ENCODE peak calls at places on chromosomes 11 and 22, in six cellular contexts. One of them, this sample, is unnamed.

GRCh38 chr22:25069758-25070461 is 117.4 kb downstream of the KIAA1671 start:
- DNase-seq in HS-27A: no peak
- DNase-seq in HCT116: no peak
- DNase-seq in neural crest cell: no peak
- DNase-seq in Jurkat, Clone E6-1: no peak
- DNase-seq in stimulated activated CD4-positive, alpha-beta T cell treated with anti-CD3 and anti-CD28 coated beads, TNF-alpha, amount 100 ng/mL, for 4 hours: no peak
- DNase-seq in this sample: no peak

GRCh38 chr11:1375161-1375954 is 14.4 kb upstream of the BRSK2 start:
- DNase-seq in HS-27A: no peak
- DNase-seq in HCT116: no peak
- DNase-seq in neural crest cell: no peak
- DNase-seq in Jurkat, Clone E6-1: no peak
- DNase-seq in stimulated activated CD4-positive, alpha-beta T cell treated with anti-CD3 and anti-CD28 coated beads, TNF-alpha, amount 100 ng/mL, for 4 hours: no peak
- DNase-seq in this sample: no peak

GRCh38 chr11:64531422-64531821 is 59.6 kb upstream of the SLC22A12 start:
- DNase-seq in HS-27A: no peak
- DNase-seq in HCT116: no peak
- DNase-seq in neural crest cell: no peak
- DNase-seq in Jurkat, Clone E6-1: no peak
- DNase-seq in stimulated activated CD4-positive, alpha-beta T cell treated with anti-CD3 and anti-CD28 coated beads, TNF-alpha, amount 100 ng/mL, for 4 hours: no peak
- DNase-seq in this sample: no peak

GRCh38 chr11:76634934-76635333 is 35.6 kb downstream of the LRRC32 start:
- DNase-seq in HS-27A: no peak
- DNase-seq in HCT116: no peak
- DNase-seq in neural crest cell: no peak
- DNase-seq in Jurkat, Clone E6-1: no peak
- DNase-seq in stimulated activated CD4-positive, alpha-beta T cell treated with anti-CD3 and anti-CD28 coated beads, TNF-alpha, amount 100 ng/mL, for 4 hours: no peak
- DNase-seq in this sample: no peak

GRCh38 chr11:17894929-17895658 is 117.8 kb downstream of the SERGEF start:
- DNase-seq in HS-27A: no peak
- DNase-seq in HCT116: no peak
- DNase-seq in neural crest cell: no peak
- DNase-seq in Jurkat, Clone E6-1: no peak
- DNase-seq in stimulated activated CD4-positive, alpha-beta T cell treated with anti-CD3 and anti-CD28 coated beads, TNF-alpha, amount 100 ng/mL, for 4 hours: no peak
- DNase-seq in this sample: peak

GRCh38 chr11:77198440-77198849 is 70.4 kb downstream of the MYO7A start:
- DNase-seq in HS-27A: no peak
- DNase-seq in HCT116: peak
- DNase-seq in neural crest cell: peak
- DNase-seq in Jurkat, Clone E6-1: peak
- DNase-seq in stimulated activated CD4-positive, alpha-beta T cell treated with anti-CD3 and anti-CD28 coated beads, TNF-alpha, amount 100 ng/mL, for 4 hours: no peak
- DNase-seq in this sample: peak

GRCh38 chr11:79314906-79315689 is 125.7 kb downstream of the TENM4 start:
- DNase-seq in HS-27A: no peak
- DNase-seq in HCT116: no peak
- DNase-seq in neural crest cell: peak
- DNase-seq in Jurkat, Clone E6-1: no peak
- DNase-seq in stimulated activated CD4-positive, alpha-beta T cell treated with anti-CD3 and anti-CD28 coated beads, TNF-alpha, amount 100 ng/mL, for 4 hours: no peak
- DNase-seq in this sample: no peak

GRCh38 chr11:10785146-10785474 is 23.6 kb downstream of the EIF4G2 start:
- DNase-seq in HS-27A: no peak
- DNase-seq in HCT116: no peak
- DNase-seq in neural crest cell: no peak
- DNase-seq in Jurkat, Clone E6-1: no peak
- DNase-seq in stimulated activated CD4-positive, alpha-beta T cell treated with anti-CD3 and anti-CD28 coated beads, TNF-alpha, amount 100 ng/mL, for 4 hours: no peak
- DNase-seq in this sample: peak

GRCh38 chr11:44595006-44595405 is 29.5 kb downstream of the CD82 start:
- DNase-seq in HS-27A: no peak
- DNase-seq in HCT116: no peak
- DNase-seq in neural crest cell: no peak
- DNase-seq in Jurkat, Clone E6-1: no peak
- DNase-seq in stimulated activated CD4-positive, alpha-beta T cell treated with anti-CD3 and anti-CD28 coated beads, TNF-alpha, amount 100 ng/mL, for 4 hours: no peak
- DNase-seq in this sample: no peak

GRCh38 chr22:40498454-40499186 is 128.2 kb downstream of the SGSM3 start:
- DNase-seq in HS-27A: peak
- DNase-seq in HCT116: peak
- DNase-seq in neural crest cell: no peak
- DNase-seq in Jurkat, Clone E6-1: no peak
- DNase-seq in stimulated activated CD4-positive, alpha-beta T cell treated with anti-CD3 and anti-CD28 coated beads, TNF-alpha, amount 100 ng/mL, for 4 hours: no peak
- DNase-seq in this sample: no peak

GRCh38 chr11:2932850-2933251 is 3.6 kb upstream of the PHLDA2 start:
- DNase-seq in HS-27A: no peak
- DNase-seq in HCT116: no peak
- DNase-seq in neural crest cell: no peak
- DNase-seq in Jurkat, Clone E6-1: no peak
- DNase-seq in stimulated activated CD4-positive, alpha-beta T cell treated with anti-CD3 and anti-CD28 coated beads, TNF-alpha, amount 100 ng/mL, for 4 hours: no peak
- DNase-seq in this sample: no peak

GRCh38 chr22:43205261-43205691 is 18.3 kb upstream of the TTLL12 start:
- DNase-seq in HS-27A: no peak
- DNase-seq in HCT116: no peak
- DNase-seq in neural crest cell: no peak
- DNase-seq in Jurkat, Clone E6-1: no peak
- DNase-seq in stimulated activated CD4-positive, alpha-beta T cell treated with anti-CD3 and anti-CD28 coated beads, TNF-alpha, amount 100 ng/mL, for 4 hours: no peak
- DNase-seq in this sample: no peak

GRCh38 chr11:110077318-110077717 is 15.9 kb upstream of the ZC3H12C start:
- DNase-seq in HS-27A: no peak
- DNase-seq in HCT116: no peak
- DNase-seq in neural crest cell: no peak
- DNase-seq in Jurkat, Clone E6-1: no peak
- DNase-seq in stimulated activated CD4-positive, alpha-beta T cell treated with anti-CD3 and anti-CD28 coated beads, TNF-alpha, amount 100 ng/mL, for 4 hours: no peak
- DNase-seq in this sample: no peak

GRCh38 chr22:32531955-32532818 is 57.6 kb downstream of the FBXO7 start:
- DNase-seq in HS-27A: peak
- DNase-seq in HCT116: no peak
- DNase-seq in neural crest cell: peak
- DNase-seq in Jurkat, Clone E6-1: no peak
- DNase-seq in stimulated activated CD4-positive, alpha-beta T cell treated with anti-CD3 and anti-CD28 coated beads, TNF-alpha, amount 100 ng/mL, for 4 hours: no peak
- DNase-seq in this sample: peak

GRCh38 chr11:123054301-123055065 is 7.5 kb downstream of the HSPA8 start:
- DNase-seq in HS-27A: no peak
- DNase-seq in HCT116: peak
- DNase-seq in neural crest cell: peak
- DNase-seq in Jurkat, Clone E6-1: peak
- DNase-seq in stimulated activated CD4-positive, alpha-beta T cell treated with anti-CD3 and anti-CD28 coated beads, TNF-alpha, amount 100 ng/mL, for 4 hours: no peak
- DNase-seq in this sample: peak

GRCh38 chr11:123797065-123797940 is 8.8 kb downstream of the OR6M1 start:
- DNase-seq in HS-27A: no peak
- DNase-seq in HCT116: no peak
- DNase-seq in neural crest cell: no peak
- DNase-seq in Jurkat, Clone E6-1: no peak
- DNase-seq in stimulated activated CD4-positive, alpha-beta T cell treated with anti-CD3 and anti-CD28 coated beads, TNF-alpha, amount 100 ng/mL, for 4 hours: no peak
- DNase-seq in this sample: no peak

GRCh38 chr11:26777276-26777939 is 55.5 kb upstream of the SLC5A12 start:
- DNase-seq in HS-27A: no peak
- DNase-seq in HCT116: no peak
- DNase-seq in neural crest cell: no peak
- DNase-seq in Jurkat, Clone E6-1: no peak
- DNase-seq in stimulated activated CD4-positive, alpha-beta T cell treated with anti-CD3 and anti-CD28 coated beads, TNF-alpha, amount 100 ng/mL, for 4 hours: no peak
- DNase-seq in this sample: no peak

GRCh38 chr11:13970986-13971385 is 8.5 kb downstream of the SPON1 start:
- DNase-seq in HS-27A: peak
- DNase-seq in HCT116: peak
- DNase-seq in neural crest cell: no peak
- DNase-seq in Jurkat, Clone E6-1: no peak
- DNase-seq in stimulated activated CD4-positive, alpha-beta T cell treated with anti-CD3 and anti-CD28 coated beads, TNF-alpha, amount 100 ng/mL, for 4 hours: no peak
- DNase-seq in this sample: no peak

GRCh38 chr11:48047616-48048015 is 67.3 kb downstream of the PTPRJ start:
- DNase-seq in HS-27A: no peak
- DNase-seq in HCT116: no peak
- DNase-seq in neural crest cell: no peak
- DNase-seq in Jurkat, Clone E6-1: no peak
- DNase-seq in stimulated activated CD4-positive, alpha-beta T cell treated with anti-CD3 and anti-CD28 coated beads, TNF-alpha, amount 100 ng/mL, for 4 hours: no peak
- DNase-seq in this sample: no peak

GRCh38 chr11:33723238-33723881 is 12.9 kb downstream of the CD59 start:
- DNase-seq in HS-27A: peak
- DNase-seq in HCT116: peak
- DNase-seq in neural crest cell: no peak
- DNase-seq in Jurkat, Clone E6-1: no peak
- DNase-seq in stimulated activated CD4-positive, alpha-beta T cell treated with anti-CD3 and anti-CD28 coated beads, TNF-alpha, amount 100 ng/mL, for 4 hours: no peak
- DNase-seq in this sample: no peak

GRCh38 chr11:82494988-82495432 is 238.7 kb downstream of the FAM181B start:
- DNase-seq in HS-27A: no peak
- DNase-seq in HCT116: no peak
- DNase-seq in neural crest cell: peak
- DNase-seq in Jurkat, Clone E6-1: peak
- DNase-seq in stimulated activated CD4-positive, alpha-beta T cell treated with anti-CD3 and anti-CD28 coated beads, TNF-alpha, amount 100 ng/mL, for 4 hours: no peak
- DNase-seq in this sample: peak

GRCh38 chr22:46499798-46500174 is 37.6 kb downstream of the CELSR1 start:
- DNase-seq in HS-27A: no peak
- DNase-seq in HCT116: no peak
- DNase-seq in neural crest cell: no peak
- DNase-seq in Jurkat, Clone E6-1: no peak
- DNase-seq in stimulated activated CD4-positive, alpha-beta T cell treated with anti-CD3 and anti-CD28 coated beads, TNF-alpha, amount 100 ng/mL, for 4 hours: no peak
- DNase-seq in this sample: no peak

GRCh38 chr11:95715777-95716241 is 73.8 kb downstream of the FAM76B start:
- DNase-seq in HS-27A: no peak
- DNase-seq in HCT116: no peak
- DNase-seq in neural crest cell: no peak
- DNase-seq in Jurkat, Clone E6-1: peak
- DNase-seq in stimulated activated CD4-positive, alpha-beta T cell treated with anti-CD3 and anti-CD28 coated beads, TNF-alpha, amount 100 ng/mL, for 4 hours: peak
- DNase-seq in this sample: no peak

GRCh38 chr11:122979815-122980656 is 1.6 kb downstream of the BSX start:
- DNase-seq in HS-27A: no peak
- DNase-seq in HCT116: no peak
- DNase-seq in neural crest cell: peak
- DNase-seq in Jurkat, Clone E6-1: no peak
- DNase-seq in stimulated activated CD4-positive, alpha-beta T cell treated with anti-CD3 and anti-CD28 coated beads, TNF-alpha, amount 100 ng/mL, for 4 hours: no peak
- DNase-seq in this sample: no peak

GRCh38 chr11:103332409-103332808 is 223.2 kb downstream of the DYNC2H1 start:
- DNase-seq in HS-27A: no peak
- DNase-seq in HCT116: no peak
- DNase-seq in neural crest cell: no peak
- DNase-seq in Jurkat, Clone E6-1: peak
- DNase-seq in stimulated activated CD4-positive, alpha-beta T cell treated with anti-CD3 and anti-CD28 coated beads, TNF-alpha, amount 100 ng/mL, for 4 hours: no peak
- DNase-seq in this sample: no peak

GRCh38 chr11:130612291-130612802 is 163.9 kb downstream of the ADAMTS15 start:
- DNase-seq in HS-27A: no peak
- DNase-seq in HCT116: no peak
- DNase-seq in neural crest cell: no peak
- DNase-seq in Jurkat, Clone E6-1: no peak
- DNase-seq in stimulated activated CD4-positive, alpha-beta T cell treated with anti-CD3 and anti-CD28 coated beads, TNF-alpha, amount 100 ng/mL, for 4 hours: no peak
- DNase-seq in this sample: no peak

This sample was measured in SK-N-DZ.